ENCODE peak calls at places on chromosomes 6 and 20, in five cellular contexts. B is NCI-H226, R is hepatocyte, A is A172, Q is T-helper 1 cell. V is an unnamed sample.
A peak's percentile ranks its signal among the peaks of the same experiment; 100 is the strongest.

GRCh38 chr6:72218125-72218524 is 331.8 kb downstream of the RIMS1 start:
- DNase-seq in Q (no peak), R (peak; percentile 64), B (peak; percentile 2), A (peak; percentile 26), V (no peak)

GRCh38 chr6:43242908-43243648 is at the start of gene TTBK1:
- DNase-seq in B (no peak), R (no peak), Q (no peak), A (no peak), V (peak; percentile 42)

GRCh38 chr6:147106759-147107401 is 97.3 kb upstream of the STXBP5 start:
- DNase-seq in Q (no peak), A (no peak), R (peak; percentile 8), B (peak; percentile 30), V (no peak)

GRCh38 chr20:53887973-53888372 is 182.4 kb downstream of the BCAS1 start:
- DNase-seq in A (no peak), B (no peak), Q (no peak), R (no peak), V (no peak)

GRCh38 chr6:14130431-14131075 is 13.0 kb downstream of the CD83 start:
- DNase-seq in B (no peak), A (peak; percentile 22), Q (no peak), R (no peak), V (no peak)

GRCh38 chr6:148869589-148869988 is 122.8 kb downstream of the UST start:
- DNase-seq in Q (no peak), B (peak; percentile 91), A (peak; percentile 85), R (no peak), V (no peak)

GRCh38 chr6:33286946-33287914 is 1.8 kb downstream of the WDR46 start:
- DNase-seq in B (no peak), A (no peak), R (no peak), Q (no peak), V (no peak)

GRCh38 chr6:24581084-24581669 is 64.8 kb downstream of the KIAA0319 start:
- DNase-seq in B (peak; percentile 33), R (peak; percentile 83), A (peak; percentile 53), Q (peak; percentile 45), V (peak; percentile 87)

GRCh38 chr20:61696181-61696735 is 369.4 kb downstream of the TAF4 start:
- DNase-seq in A (no peak), B (no peak), Q (no peak), R (no peak), V (no peak)

GRCh38 chr6:77447254-77447653 is 16.0 kb downstream of the HTR1B start:
- DNase-seq in Q (no peak), A (peak; percentile 17), B (peak; percentile 81), R (no peak), V (no peak)

GRCh38 chr6:132972254-132972653 is 157.9 kb downstream of the RPS12 start:
- DNase-seq in A (no peak), R (no peak), Q (no peak), B (no peak), V (no peak)

GRCh38 chr20:62143118-62143975 is at the start of the genes PSMA7 and SS18L1:
- DNase-seq in B (peak; percentile 90), R (peak; percentile 96), Q (peak; percentile 72), A (peak; percentile 60), V (peak; percentile 73)

GRCh38 chr6:142819603-142820335 is 125.2 kb downstream of the HIVEP2 start:
- DNase-seq in A (peak; percentile 52), Q (no peak), B (no peak), R (no peak), V (peak; percentile 30)

GRCh38 chr6:141133346-141133745 is 999.4 kb upstream of the GJE1 start:
- DNase-seq in A (no peak), R (no peak), B (peak; percentile 62), Q (no peak), V (no peak)

GRCh38 chr6:84035484-84035883 is 1.9 kb downstream of the MRAP2 start:
- DNase-seq in B (no peak), R (no peak), A (no peak), Q (no peak), V (no peak)

GRCh38 chr6:79525272-79526100 is 11.7 kb downstream of the LCA5 start:
- DNase-seq in A (peak; percentile 40), R (peak; percentile 66), Q (no peak), B (peak; percentile 75), V (no peak)

GRCh38 chr6:15362274-15363160 is 116.6 kb downstream of the JARID2 start:
- DNase-seq in A (no peak), Q (no peak), B (no peak), R (no peak), V (no peak)

GRCh38 chr20:45111799-45112471 is 3.0 kb downstream of the WFDC5 start:
- DNase-seq in Q (no peak), A (no peak), R (no peak), B (no peak), V (no peak)

GRCh38 chr6:115360602-115361325 is 699.9 kb downstream of the FRK start:
- DNase-seq in A (no peak), Q (no peak), B (no peak), R (no peak), V (no peak)

GRCh38 chr20:21166801-21167200 is 40.9 kb downstream of the KIZ start:
- DNase-seq in R (no peak), Q (no peak), B (no peak), A (peak; percentile 48), V (no peak)

GRCh38 chr6:142542704-142543233 is 241.0 kb downstream of the ADGRG6 start:
- DNase-seq in R (peak; percentile 61), Q (no peak), A (peak; percentile 88), B (peak; percentile 94), V (no peak)

GRCh38 chr20:57772349-57772964 is 62.6 kb upstream of the PMEPA1 start:
- DNase-seq in Q (no peak), B (peak; percentile 70), R (no peak), A (peak; percentile 96), V (no peak)

GRCh38 chr6:132270745-132271414 is 130.4 kb downstream of the MOXD1 start:
- DNase-seq in R (peak; percentile 43), Q (no peak), B (no peak), A (no peak), V (no peak)

GRCh38 chr6:163711615-163712568 is 297.4 kb downstream of the QKI start:
- DNase-seq in R (no peak), B (no peak), Q (no peak), A (no peak), V (no peak)

GRCh38 chr6:49327005-49327404 is 136.0 kb downstream of the MMUT start:
- DNase-seq in A (no peak), B (no peak), R (no peak), Q (no peak), V (no peak)

GRCh38 chr6:558089-558488 is 98.8 kb downstream of the HUS1B start:
- DNase-seq in Q (no peak), A (no peak), B (no peak), R (no peak), V (no peak)

GRCh38 chr6:134373966-134374365 is 56.1 kb upstream of the SGK1 start:
- DNase-seq in A (no peak), R (no peak), Q (no peak), B (no peak), V (no peak)

GRCh38 chr6:30480536-30481156 is 8.7 kb upstream of the HLA-E start:
- DNase-seq in B (peak; percentile 96), A (peak; percentile 26), R (no peak), Q (peak; percentile 47), V (peak; percentile 60)

GRCh38 chr6:89117285-89118108 is at the start of gene SRSF12:
- DNase-seq in A (no peak), Q (no peak), B (no peak), R (peak; percentile 62), V (peak; percentile 38)

GRCh38 chr6:149471801-149472200 is 13.0 kb downstream of the ZC3H12D start:
- DNase-seq in R (no peak), Q (no peak), A (no peak), B (no peak), V (no peak)

GRCh38 chr20:34515484-34516037 is 661 bp upstream of the DYNLRB1 start:
- DNase-seq in R (peak; percentile 80), A (no peak), Q (peak; percentile 64), B (peak; percentile 72), V (peak; percentile 51)

GRCh38 chr6:167699141-167700036 is 127.3 kb upstream of the AFDN start:
- DNase-seq in A (peak; percentile 58), Q (no peak), B (no peak), R (peak; percentile 52), V (peak; percentile 47)

GRCh38 chr6:12371641-12372146 is 81.5 kb downstream of the EDN1 start:
- DNase-seq in R (peak; percentile 64), A (peak; percentile 27), Q (no peak), B (peak; percentile 35), V (no peak)

GRCh38 chr6:3471711-3472110 is 14.9 kb upstream of the SLC22A23 start:
- DNase-seq in B (no peak), Q (no peak), A (no peak), R (no peak), V (no peak)